ENCODE peak calls at places on chromosomes 7 and 10, in six cellular contexts. One of them, this sample, is unnamed.

GRCh38 chr7:47331179-47331565 is 250.7 kb downstream of the TNS3 start:
- DNase-seq in transverse colon: no peak
- DNase-seq in stomach: no peak
- DNase-seq in suprapubic skin: no peak
- DNase-seq in CD8-positive, alpha-beta memory T cell: no peak
- DNase-seq in tibial nerve: no peak
- DNase-seq in this sample: no peak

GRCh38 chr10:938954-939678 is 7.6 kb upstream of the LARP4B start:
- DNase-seq in suprapubic skin: peak; percentile 38
- DNase-seq in transverse colon: no peak
- DNase-seq in stomach: no peak
- DNase-seq in CD8-positive, alpha-beta memory T cell: no peak
- DNase-seq in tibial nerve: no peak
- DNase-seq in this sample: no peak

GRCh38 chr10:14727389-14727918 is 47.2 kb downstream of the FAM107B start:
- DNase-seq in tibial nerve: no peak
- DNase-seq in transverse colon: no peak
- DNase-seq in suprapubic skin: no peak
- DNase-seq in CD8-positive, alpha-beta memory T cell: no peak
- DNase-seq in stomach: no peak
- DNase-seq in this sample: no peak

GRCh38 chr7:20229652-20230500 is 12.7 kb upstream of the MACC1 start:
- DNase-seq in suprapubic skin: no peak
- DNase-seq in CD8-positive, alpha-beta memory T cell: no peak
- DNase-seq in tibial nerve: no peak
- DNase-seq in transverse colon: no peak
- DNase-seq in stomach: no peak
- DNase-seq in this sample: peak; percentile 65

GRCh38 chr7:128770238-128770637 is 5.4 kb downstream of the OPN1SW start:
- DNase-seq in CD8-positive, alpha-beta memory T cell: no peak
- DNase-seq in suprapubic skin: no peak
- DNase-seq in stomach: no peak
- DNase-seq in tibial nerve: no peak
- DNase-seq in transverse colon: no peak
- DNase-seq in this sample: no peak

GRCh38 chr7:6451224-6451705 is 3.5 kb upstream of the DAGLB start:
- DNase-seq in stomach: no peak
- DNase-seq in suprapubic skin: no peak
- DNase-seq in transverse colon: no peak
- DNase-seq in tibial nerve: no peak
- DNase-seq in CD8-positive, alpha-beta memory T cell: no peak
- DNase-seq in this sample: no peak

GRCh38 chr7:79182283-79182682 is 271.2 kb downstream of the MAGI2 start:
- DNase-seq in suprapubic skin: no peak
- DNase-seq in stomach: no peak
- DNase-seq in CD8-positive, alpha-beta memory T cell: no peak
- DNase-seq in tibial nerve: no peak
- DNase-seq in transverse colon: no peak
- DNase-seq in this sample: peak; percentile 61

GRCh38 chr7:24917510-24918239 is 62.3 kb downstream of the OSBPL3 start:
- DNase-seq in tibial nerve: no peak
- DNase-seq in transverse colon: no peak
- DNase-seq in CD8-positive, alpha-beta memory T cell: no peak
- DNase-seq in stomach: no peak
- DNase-seq in suprapubic skin: no peak
- DNase-seq in this sample: peak; percentile 58

GRCh38 chr7:134632937-134633540 is 13.6 kb upstream of the BPGM start:
- DNase-seq in stomach: no peak
- DNase-seq in suprapubic skin: no peak
- DNase-seq in tibial nerve: no peak
- DNase-seq in transverse colon: no peak
- DNase-seq in CD8-positive, alpha-beta memory T cell: no peak
- DNase-seq in this sample: no peak

GRCh38 chr10:14586901-14587300 is 187.8 kb downstream of the FAM107B start:
- DNase-seq in stomach: peak; percentile 73
- DNase-seq in transverse colon: peak; percentile 51
- DNase-seq in tibial nerve: no peak
- DNase-seq in CD8-positive, alpha-beta memory T cell: peak; percentile 65
- DNase-seq in suprapubic skin: no peak
- DNase-seq in this sample: no peak

GRCh38 chr7:83655951-83656556 is 7.1 kb upstream of the SEMA3E start:
- DNase-seq in tibial nerve: peak; percentile 55
- DNase-seq in suprapubic skin: no peak
- DNase-seq in stomach: peak; percentile 37
- DNase-seq in CD8-positive, alpha-beta memory T cell: no peak
- DNase-seq in transverse colon: peak; percentile 16
- DNase-seq in this sample: peak; percentile 16

GRCh38 chr7:9204571-9204970 is 771.2 kb downstream of the NXPH1 start:
- DNase-seq in stomach: no peak
- DNase-seq in tibial nerve: no peak
- DNase-seq in transverse colon: no peak
- DNase-seq in suprapubic skin: no peak
- DNase-seq in CD8-positive, alpha-beta memory T cell: no peak
- DNase-seq in this sample: no peak

GRCh38 chr7:29883462-29884398 is 77.4 kb downstream of the WIPF3 start:
- DNase-seq in stomach: peak; percentile 60
- DNase-seq in transverse colon: peak; percentile 23
- DNase-seq in suprapubic skin: no peak
- DNase-seq in CD8-positive, alpha-beta memory T cell: no peak
- DNase-seq in tibial nerve: no peak
- DNase-seq in this sample: no peak

GRCh38 chr10:60760711-60761210 is 17.5 kb upstream of the CDK1 start:
- DNase-seq in transverse colon: no peak
- DNase-seq in tibial nerve: no peak
- DNase-seq in suprapubic skin: no peak
- DNase-seq in stomach: no peak
- DNase-seq in CD8-positive, alpha-beta memory T cell: no peak
- DNase-seq in this sample: no peak

GRCh38 chr7:73702665-73703064 is 16.8 kb downstream of the STX1A start:
- DNase-seq in stomach: no peak
- DNase-seq in suprapubic skin: no peak
- DNase-seq in tibial nerve: no peak
- DNase-seq in CD8-positive, alpha-beta memory T cell: no peak
- DNase-seq in transverse colon: no peak
- DNase-seq in this sample: no peak

GRCh38 chr7:85191383-85191782 is 4.5 kb upstream of the SEMA3D start:
- DNase-seq in transverse colon: no peak
- DNase-seq in CD8-positive, alpha-beta memory T cell: no peak
- DNase-seq in stomach: no peak
- DNase-seq in suprapubic skin: no peak
- DNase-seq in tibial nerve: no peak
- DNase-seq in this sample: no peak

GRCh38 chr7:30595461-30596042 is 874 bp downstream of the GARS1 start:
- DNase-seq in CD8-positive, alpha-beta memory T cell: no peak
- DNase-seq in suprapubic skin: no peak
- DNase-seq in transverse colon: no peak
- DNase-seq in tibial nerve: peak; percentile 9
- DNase-seq in stomach: no peak
- DNase-seq in this sample: no peak

GRCh38 chr10:70461397-70462348 is 16.9 kb upstream of the PALD1 start:
- DNase-seq in tibial nerve: peak; percentile 46
- DNase-seq in suprapubic skin: no peak
- DNase-seq in transverse colon: peak; percentile 62
- DNase-seq in CD8-positive, alpha-beta memory T cell: no peak
- DNase-seq in stomach: peak; percentile 59
- DNase-seq in this sample: peak; percentile 8

GRCh38 chr7:82593780-82594179 is 150.2 kb upstream of the CACNA2D1 start:
- DNase-seq in suprapubic skin: no peak
- DNase-seq in tibial nerve: no peak
- DNase-seq in stomach: no peak
- DNase-seq in CD8-positive, alpha-beta memory T cell: no peak
- DNase-seq in transverse colon: no peak
- DNase-seq in this sample: no peak

GRCh38 chr7:135980665-135981180 is 3.6 kb upstream of the MTPN start:
- DNase-seq in stomach: peak; percentile 29
- DNase-seq in CD8-positive, alpha-beta memory T cell: peak; percentile 49
- DNase-seq in tibial nerve: no peak
- DNase-seq in suprapubic skin: peak; percentile 56
- DNase-seq in transverse colon: peak; percentile 39
- DNase-seq in this sample: no peak

GRCh38 chr7:147700702-147701101 is 889.9 kb upstream of the C7orf33 start:
- DNase-seq in tibial nerve: no peak
- DNase-seq in transverse colon: no peak
- DNase-seq in stomach: no peak
- DNase-seq in CD8-positive, alpha-beta memory T cell: no peak
- DNase-seq in suprapubic skin: no peak
- DNase-seq in this sample: no peak

GRCh38 chr10:6669269-6669859 is 89.3 kb upstream of the PRKCQ start:
- DNase-seq in transverse colon: no peak
- DNase-seq in tibial nerve: peak; percentile 43
- DNase-seq in suprapubic skin: no peak
- DNase-seq in CD8-positive, alpha-beta memory T cell: no peak
- DNase-seq in stomach: no peak
- DNase-seq in this sample: peak; percentile 43

GRCh38 chr10:78336402-78336791 is 302.7 kb downstream of the RPS24 start:
- DNase-seq in stomach: peak; percentile 10
- DNase-seq in CD8-positive, alpha-beta memory T cell: no peak
- DNase-seq in suprapubic skin: no peak
- DNase-seq in transverse colon: no peak
- DNase-seq in tibial nerve: no peak
- DNase-seq in this sample: peak; percentile 84

GRCh38 chr7:75716992-75717626 is 21.6 kb downstream of the HIP1 start:
- DNase-seq in stomach: no peak
- DNase-seq in CD8-positive, alpha-beta memory T cell: no peak
- DNase-seq in suprapubic skin: peak; percentile 20
- DNase-seq in tibial nerve: no peak
- DNase-seq in transverse colon: no peak
- DNase-seq in this sample: no peak

GRCh38 chr7:4018917-4019316 is 663.2 kb upstream of the FOXK1 start:
- DNase-seq in transverse colon: no peak
- DNase-seq in stomach: no peak
- DNase-seq in CD8-positive, alpha-beta memory T cell: no peak
- DNase-seq in tibial nerve: no peak
- DNase-seq in suprapubic skin: no peak
- DNase-seq in this sample: no peak

GRCh38 chr10:104922810-104923209 is 281.7 kb downstream of the SORCS3 start:
- DNase-seq in tibial nerve: no peak
- DNase-seq in stomach: no peak
- DNase-seq in CD8-positive, alpha-beta memory T cell: no peak
- DNase-seq in transverse colon: no peak
- DNase-seq in suprapubic skin: no peak
- DNase-seq in this sample: no peak

DNA sequence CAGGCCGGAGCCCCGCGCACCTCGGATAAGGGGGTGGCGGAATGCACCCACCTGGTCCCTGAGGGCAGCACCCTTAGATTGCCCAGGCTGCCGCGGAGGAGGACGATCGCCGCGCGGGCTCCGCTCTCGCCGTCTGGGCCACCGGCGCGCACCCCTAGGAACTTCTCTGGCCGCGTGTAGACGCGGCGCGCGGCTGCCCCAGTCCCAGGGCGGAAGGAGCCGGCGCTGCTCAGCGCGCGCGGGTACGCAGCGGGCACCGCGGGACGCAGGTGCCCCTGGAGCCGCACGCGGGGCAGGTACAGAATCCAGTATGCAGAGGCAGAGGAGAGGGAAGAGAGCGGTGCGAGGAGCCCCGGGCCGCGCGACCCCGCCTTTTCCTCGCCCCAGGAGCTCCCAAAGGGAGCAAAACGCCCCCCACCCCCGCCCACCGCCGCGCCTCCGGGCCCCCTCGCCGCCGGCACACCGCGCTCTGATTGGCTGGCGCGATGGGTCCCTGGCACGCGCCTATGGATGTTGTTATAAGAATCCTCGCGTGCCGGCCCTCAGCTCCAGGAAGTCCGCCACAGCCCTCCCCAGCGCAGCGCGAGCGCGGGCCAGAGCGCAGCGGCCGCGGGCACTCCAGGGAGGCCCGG is at the start of gene PTF1A:
- DNase-seq in suprapubic skin: no peak
- DNase-seq in tibial nerve: no peak
- DNase-seq in transverse colon: no peak
- DNase-seq in CD8-positive, alpha-beta memory T cell: no peak
- DNase-seq in stomach: no peak
- DNase-seq in this sample: no peak
- H3K27me3 ChIP-seq in suprapubic skin: peaks cover 100% of the 10 kb centered on the region
- H3K27me3 ChIP-seq in tibial nerve: peaks cover 90% of the 10 kb centered on the region
- H3K27me3 ChIP-seq in transverse colon: peaks cover 82% of the 10 kb centered on the region
- H3K27me3 ChIP-seq in CD8-positive, alpha-beta memory T cell: peaks cover 18% of the 10 kb centered on the region
- H3K27me3 ChIP-seq in stomach: peaks cover 25% of the 10 kb centered on the region
- H3K27me3 ChIP-seq in this sample: peaks cover 45% of the 10 kb centered on the region

GRCh38 chr10:95500097-95500496 is 61.1 kb downstream of the SORBS1 start:
- DNase-seq in stomach: no peak
- DNase-seq in transverse colon: no peak
- DNase-seq in CD8-positive, alpha-beta memory T cell: no peak
- DNase-seq in suprapubic skin: no peak
- DNase-seq in tibial nerve: no peak
- DNase-seq in this sample: no peak
- H3K27ac ChIP-seq in stomach: peak overlapping the region; percentile 95
- H3K27ac ChIP-seq in transverse colon: peak overlapping the region; percentile 94
- H3K27ac ChIP-seq in CD8-positive, alpha-beta memory T cell: no peak overlapping the region
- H3K27ac ChIP-seq in suprapubic skin: no peak overlapping the region
- H3K27ac ChIP-seq in tibial nerve: peak overlapping the region; percentile 70
- H3K27ac ChIP-seq in this sample: no peak overlapping the region

GRCh38 chr10:133090654-133091053 is 2.9 kb downstream of the ADGRA1 start:
- DNase-seq in stomach: no peak
- DNase-seq in tibial nerve: no peak
- DNase-seq in transverse colon: no peak
- DNase-seq in suprapubic skin: no peak
- DNase-seq in CD8-positive, alpha-beta memory T cell: no peak
- DNase-seq in this sample: no peak

GRCh38 chr10:133088524-133089460 is 1.1 kb downstream of the ADGRA1 start:
- DNase-seq in stomach: no peak
- DNase-seq in suprapubic skin: no peak
- DNase-seq in transverse colon: no peak
- DNase-seq in tibial nerve: no peak
- DNase-seq in CD8-positive, alpha-beta memory T cell: no peak
- DNase-seq in this sample: no peak

GRCh38 chr10:133087679-133088523 is at the start of gene ADGRA1:
- DNase-seq in tibial nerve: no peak
- DNase-seq in transverse colon: no peak
- DNase-seq in stomach: no peak
- DNase-seq in CD8-positive, alpha-beta memory T cell: no peak
- DNase-seq in suprapubic skin: no peak
- DNase-seq in this sample: no peak

GRCh38 chr10:133090101-133090500 is 2.4 kb downstream of the ADGRA1 start:
- DNase-seq in transverse colon: no peak
- DNase-seq in tibial nerve: no peak
- DNase-seq in stomach: no peak
- DNase-seq in CD8-positive, alpha-beta memory T cell: no peak
- DNase-seq in suprapubic skin: no peak
- DNase-seq in this sample: no peak

DNA sequence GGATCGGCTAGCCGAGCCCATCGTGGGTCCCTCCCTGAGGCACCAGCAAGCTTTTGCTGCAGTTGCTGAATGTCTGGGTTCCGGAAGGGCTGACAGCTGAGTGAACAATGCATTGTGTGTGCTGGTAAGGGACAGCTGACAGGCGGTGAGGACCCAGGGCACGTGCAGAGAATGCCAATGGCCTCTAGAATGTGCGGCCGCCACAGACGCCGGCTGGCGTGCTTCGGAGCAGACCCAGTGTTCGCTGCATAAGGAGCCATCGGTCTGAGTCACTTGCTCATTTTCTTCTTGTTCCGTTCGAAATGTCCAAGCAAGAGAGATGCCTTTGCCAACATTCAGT is 1.7 kb downstream of the ADGRA1 start:
- DNase-seq in CD8-positive, alpha-beta memory T cell: no peak
- DNase-seq in suprapubic skin: no peak
- DNase-seq in tibial nerve: no peak
- DNase-seq in transverse colon: no peak
- DNase-seq in stomach: no peak
- DNase-seq in this sample: no peak
- H3K27me3 ChIP-seq in CD8-positive, alpha-beta memory T cell: no peaks in the 10 kb centered on the region
- H3K27me3 ChIP-seq in suprapubic skin: peaks cover 80% of the 10 kb centered on the region
- H3K27me3 ChIP-seq in tibial nerve: peaks cover 56% of the 10 kb centered on the region
- H3K27me3 ChIP-seq in transverse colon: peaks cover 60% of the 10 kb centered on the region
- H3K27me3 ChIP-seq in stomach: peaks cover 35% of the 10 kb centered on the region
- H3K27me3 ChIP-seq in this sample: peaks cover 20% of the 10 kb centered on the region

GRCh38 chr10:126569513-126570447 is 100.7 kb downstream of the C10orf90 start:
- DNase-seq in stomach: no peak
- DNase-seq in CD8-positive, alpha-beta memory T cell: no peak
- DNase-seq in suprapubic skin: no peak
- DNase-seq in transverse colon: no peak
- DNase-seq in tibial nerve: no peak
- DNase-seq in this sample: peak; percentile 50
- H3K27ac ChIP-seq in stomach: no peak overlapping the region
- H3K27ac ChIP-seq in CD8-positive, alpha-beta memory T cell: no peak overlapping the region
- H3K27ac ChIP-seq in suprapubic skin: no peak overlapping the region
- H3K27ac ChIP-seq in transverse colon: no peak overlapping the region
- H3K27ac ChIP-seq in tibial nerve: no peak overlapping the region
- H3K27ac ChIP-seq in this sample: peak overlapping the region; percentile 48